ENCODE peak calls at places on chromosomes 7 and 10, in seven cellular contexts. P is cardiac fibroblast, Z is heart right ventricle, X is pancreas, D is BJ, Y is bronchial epithelial cell, C is psoas muscle. W is an unnamed sample.

GRCh38 chr7:20198295-20198694 is 18.9 kb downstream of the MACC1 start:
- DNase-seq in P (no peak), Z (no peak), X (no peak), D (no peak), Y (no peak), C (no peak), W (no peak)

GRCh38 chr10:126521354-126521753 is 133.1 kb upstream of the ADAM12 start:
- DNase-seq in P (peak), Z (no peak), X (no peak), D (no peak), Y (peak), C (no peak), W (no peak)

GRCh38 chr10:105714728-105715127 is 1073.6 kb downstream of the SORCS3 start:
- DNase-seq in P (no peak), Z (no peak), X (no peak), D (no peak), Y (no peak), C (no peak), W (no peak)

GRCh38 chr7:70134029-70134445 is 535.8 kb downstream of the AUTS2 start:
- DNase-seq in P (no peak), Z (no peak), X (no peak), D (no peak), Y (peak), C (no peak), W (no peak)

GRCh38 chr7:81685263-81685868 is 84.5 kb downstream of the HGF start:
- DNase-seq in P (no peak), Z (no peak), X (no peak), D (no peak), Y (no peak), C (no peak), W (peak)

GRCh38 chr7:102469351-102469971 is 4.7 kb downstream of the LRWD1 start:
- DNase-seq in P (no peak), Z (no peak), X (peak), D (no peak), Y (no peak), C (peak), W (no peak)

GRCh38 chr7:10022957-10023356 is 950.7 kb upstream of the PHF14 start:
- DNase-seq in P (no peak), Z (no peak), X (no peak), D (no peak), Y (peak), C (no peak), W (peak)

GRCh38 chr7:91164948-91165845 is 99.0 kb upstream of the FZD1 start:
- DNase-seq in P (peak), Z (no peak), X (no peak), D (peak), Y (peak), C (no peak), W (peak)

GRCh38 chr10:26367771-26368170 is 70.4 kb upstream of the APBB1IP start:
- DNase-seq in P (peak), Z (no peak), X (no peak), D (no peak), Y (peak), C (no peak), W (peak)

GRCh38 chr7:52507546-52507945 is 527.9 kb upstream of the POM121L12 start:
- DNase-seq in P (no peak), Z (no peak), X (no peak), D (no peak), Y (no peak), C (no peak), W (no peak)

GRCh38 chr7:134175724-134176350 is 48.7 kb downstream of the LRGUK start:
- DNase-seq in P (no peak), Z (no peak), X (no peak), D (peak), Y (no peak), C (no peak), W (no peak)

GRCh38 chr10:126158537-126158936 is 229.7 kb downstream of the ADAM12 start:
- DNase-seq in P (no peak), Z (no peak), X (no peak), D (no peak), Y (no peak), C (no peak), W (no peak)

DNA sequence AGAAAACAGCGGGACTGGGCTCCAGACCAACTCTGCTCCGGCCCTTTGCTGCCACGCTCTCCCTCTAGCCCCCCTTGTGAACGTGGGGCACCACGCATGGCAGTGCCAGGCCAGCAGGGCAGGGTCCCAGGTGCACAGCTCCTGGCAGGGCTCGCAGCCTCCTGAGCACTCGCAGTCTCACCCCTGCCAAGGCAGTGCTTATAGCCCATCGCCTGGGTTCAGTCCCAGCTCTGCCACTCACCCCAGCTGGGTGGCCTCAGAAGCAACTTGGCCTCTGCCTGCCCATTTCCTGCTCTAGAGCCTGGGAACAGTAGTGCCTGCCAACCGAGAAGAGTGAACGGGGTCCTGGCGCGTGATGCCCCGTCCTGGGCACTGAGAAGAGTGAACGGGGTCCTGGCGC is 36.3 kb downstream of the CFAP46 start:
- DNase-seq in P (no peak), Z (no peak), X (no peak), D (no peak), Y (no peak), C (peak), W (no peak)
- TF ChIP-seq CTCF in P (no peak), Z (no peak), X (no peak), D (no peak), Y (no peak), C (no peak), W (no peak)

DNA sequence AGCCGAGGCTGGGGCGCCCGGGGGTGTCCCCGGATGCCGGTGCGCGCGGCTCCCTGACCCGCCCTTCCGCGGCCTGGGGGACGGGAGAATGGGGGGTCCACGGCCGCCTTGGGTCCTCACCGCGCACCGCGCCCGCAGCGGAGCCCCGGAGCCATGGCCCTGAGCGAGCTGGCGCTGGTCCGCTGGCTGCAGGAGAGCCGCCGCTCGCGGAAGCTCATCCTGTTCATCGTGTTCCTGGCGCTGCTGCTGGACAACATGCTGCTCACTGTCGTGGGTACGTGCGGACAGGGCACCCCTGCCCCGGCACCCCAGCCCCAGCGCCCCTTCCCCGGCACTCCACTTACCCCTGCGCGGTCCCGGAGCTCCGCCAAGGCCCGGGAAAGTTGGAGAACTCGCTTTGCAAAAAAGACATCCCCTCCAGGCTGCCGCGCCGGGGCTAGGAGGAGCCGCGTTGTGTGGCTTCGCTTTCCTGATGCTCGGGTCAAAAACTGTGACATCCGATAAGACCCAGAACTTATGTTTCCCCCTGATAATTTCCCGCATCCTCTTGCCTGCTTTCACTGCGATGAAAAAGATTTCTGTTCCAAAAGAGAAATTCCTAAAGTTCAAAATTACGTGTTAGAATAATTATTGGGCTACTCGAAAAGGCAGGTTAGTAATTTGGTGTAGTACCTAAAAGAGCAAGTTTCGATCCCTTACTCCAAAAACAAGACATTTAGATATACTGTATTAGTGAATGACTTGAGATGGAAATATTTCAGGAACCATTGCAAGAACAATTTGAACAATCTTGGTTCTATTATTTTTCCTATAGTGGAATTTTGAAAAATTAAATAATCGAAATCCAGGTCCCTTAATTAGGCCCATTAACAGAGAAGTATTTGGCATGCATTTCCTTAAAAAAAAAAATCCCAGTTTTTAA is 888 bp downstream of the SLC18A2 start:
- DNase-seq in P (no peak), Z (no peak), X (no peak), D (no peak), Y (no peak), C (no peak), W (no peak)
- H3K4me3 ChIP-seq in P (no peak), Z (no peak), X (peak), D (no peak), Y (no peak), C (no peak), W (no peak)

DNA sequence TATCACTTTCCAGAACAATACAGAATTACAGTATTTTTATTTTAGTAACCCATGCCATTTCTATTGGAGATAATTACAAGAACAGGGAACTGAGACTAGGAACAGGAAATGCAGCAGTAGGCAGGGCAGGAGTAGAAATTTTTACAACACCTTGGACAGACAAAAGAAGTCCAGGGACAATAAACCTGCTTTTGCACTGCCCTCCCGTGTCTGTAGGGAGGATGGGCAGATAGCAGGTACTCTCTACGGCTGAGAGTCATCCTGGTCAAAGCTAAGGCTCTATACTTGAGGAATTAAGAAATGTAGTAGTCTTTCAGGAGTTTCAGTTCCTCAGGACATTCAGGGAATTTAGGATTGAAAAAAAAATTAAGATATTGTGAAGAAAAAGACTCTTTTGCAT is 63.4 kb downstream of the VAX1 start:
- DNase-seq in P (no peak), Z (no peak), X (no peak), D (no peak), Y (peak), C (no peak), W (no peak)
- TF ChIP-seq CTCF in P (no peak), Z (no peak), X (no peak), D (no peak), Y (peak), C (no peak), W (no peak)

GRCh38 chr10:101130984-101131961 is at the start of gene TLX1:
- DNase-seq in P (no peak), Z (peak), X (no peak), D (no peak), Y (no peak), C (no peak), W (no peak)
- H3K4me3 ChIP-seq in P (no peak), Z (peak), X (peak), D (no peak), Y (no peak), C (peak), W (no peak)

GRCh38 chr7:22255342-22255741 is 101.6 kb downstream of the RAPGEF5 start:
- DNase-seq in P (no peak), Z (no peak), X (peak), D (no peak), Y (no peak), C (no peak), W (no peak)

GRCh38 chr7:22255834-22256233 is 101.1 kb downstream of the RAPGEF5 start:
- DNase-seq in P (no peak), Z (no peak), X (peak), D (no peak), Y (no peak), C (no peak), W (no peak)

GRCh38 chr7:22251906-22252495 is 105.0 kb downstream of the RAPGEF5 start:
- DNase-seq in P (no peak), Z (no peak), X (no peak), D (no peak), Y (no peak), C (no peak), W (no peak)

GRCh38 chr7:22252886-22253536 is 103.9 kb downstream of the RAPGEF5 start:
- DNase-seq in P (no peak), Z (no peak), X (no peak), D (no peak), Y (no peak), C (no peak), W (no peak)

DNA sequence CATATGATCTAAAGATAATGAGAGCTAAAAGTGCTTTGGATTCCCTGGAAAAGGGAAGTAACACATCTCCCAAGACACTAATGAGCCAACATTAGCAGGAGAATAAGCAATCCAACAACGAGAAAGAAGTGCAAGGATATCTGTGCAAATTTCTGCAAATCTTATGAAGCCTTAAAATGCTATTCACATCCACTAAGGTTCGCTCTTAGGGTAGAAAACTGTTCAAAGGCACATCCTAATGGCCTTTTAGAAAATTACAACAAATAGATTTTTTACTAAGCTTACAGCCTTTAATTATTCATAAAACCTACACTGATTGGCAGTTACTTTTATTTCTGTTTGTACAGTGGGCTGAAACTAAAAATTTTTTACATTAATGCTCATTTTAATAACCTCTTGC is 100.3 kb downstream of the RAPGEF5 start:
- DNase-seq in P (peak), Z (no peak), X (no peak), D (no peak), Y (no peak), C (no peak), W (no peak)
- TF ChIP-seq CTCF in P (no peak), Z (peak), X (no peak), D (no peak), Y (no peak), C (peak), W (no peak)

DNA sequence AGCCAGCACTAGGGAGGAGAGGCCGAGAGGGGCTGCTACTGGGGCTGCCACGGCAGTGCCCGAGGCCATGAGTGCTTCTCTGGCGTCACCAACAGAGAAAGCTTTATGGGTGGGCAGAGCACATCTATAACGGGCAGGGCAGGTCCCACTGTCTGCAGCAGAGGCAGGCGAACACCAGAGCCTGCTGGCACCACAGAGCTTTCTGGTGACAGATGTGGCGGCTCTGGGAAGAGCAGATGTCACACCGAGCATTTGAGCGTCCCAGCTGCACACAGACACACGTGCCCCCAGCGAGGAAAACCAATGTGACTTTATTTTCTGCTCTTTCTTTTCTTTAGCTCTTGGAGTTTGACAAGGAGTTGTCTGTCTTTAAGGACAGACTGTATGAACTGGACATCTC is 20.5 kb downstream of the NKX6-2 start:
- DNase-seq in P (no peak), Z (no peak), X (no peak), D (no peak), Y (no peak), C (no peak), W (no peak)
- H3K4me3 ChIP-seq in P (no peak), Z (no peak), X (no peak), D (no peak), Y (no peak), C (no peak), W (no peak)

DNA sequence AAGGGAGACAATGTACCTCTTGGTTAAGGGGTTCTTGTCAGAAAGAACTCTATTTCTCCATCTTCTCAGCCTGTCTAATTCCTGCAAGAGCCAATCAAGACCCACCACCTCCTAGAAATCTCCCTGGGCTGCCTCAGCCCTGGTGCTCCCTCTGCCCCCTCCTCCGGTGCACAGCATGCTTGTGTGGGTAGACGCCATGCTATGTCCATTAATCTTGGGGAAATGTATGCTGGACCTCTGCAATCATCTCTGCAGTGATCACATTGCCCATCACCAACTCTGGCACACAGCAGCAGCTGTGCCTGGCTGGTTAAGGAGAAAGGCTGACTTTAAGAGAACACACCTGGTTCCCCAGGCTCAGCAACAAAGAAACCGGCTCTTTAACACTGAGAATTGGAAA is 37.3 kb downstream of the SH3PXD2A start:
- DNase-seq in P (no peak), Z (no peak), X (no peak), D (no peak), Y (no peak), C (peak), W (no peak)
- TF ChIP-seq CTCF in P (no peak), Z (no peak), X (no peak), D (no peak), Y (no peak), C (no peak), W (no peak)

GRCh38 chr7:155002411-155003214 is at the start of gene PAXIP1:
- DNase-seq in P (no peak), Z (peak), X (peak), D (no peak), Y (no peak), C (peak), W (peak)

GRCh38 chr7:155003215-155003999 is 483 bp upstream of the PAXIP1 start:
- DNase-seq in P (peak), Z (peak), X (peak), D (no peak), Y (peak), C (peak), W (peak)

GRCh38 chr7:155001756-155002410 is 1.0 kb downstream of the PAXIP1 start:
- DNase-seq in P (peak), Z (no peak), X (no peak), D (no peak), Y (no peak), C (no peak), W (peak)

GRCh38 chr7:154998481-154998880 is 4.4 kb downstream of the PAXIP1 start:
- DNase-seq in P (no peak), Z (no peak), X (no peak), D (no peak), Y (no peak), C (no peak), W (no peak)

DNA sequence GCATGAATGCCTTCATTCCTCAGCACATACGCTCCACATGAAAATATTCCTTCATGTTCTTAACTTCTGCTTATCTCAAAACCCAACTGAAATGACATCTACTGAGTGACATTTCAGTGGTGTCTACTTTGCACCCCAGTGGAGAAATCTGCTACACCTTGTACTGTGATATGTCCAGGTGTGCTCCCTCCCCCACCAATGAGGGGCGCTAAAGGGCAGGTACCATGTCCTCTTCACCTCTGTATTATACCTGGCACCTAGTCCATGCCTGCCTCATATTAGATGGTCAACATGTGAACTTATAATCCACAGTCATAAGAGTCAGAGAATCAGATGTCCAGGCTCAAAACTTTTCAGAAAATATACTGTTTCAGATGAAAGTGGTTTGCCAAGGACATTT is 2.1 kb downstream of the PAXIP1 start:
- DNase-seq in P (no peak), Z (no peak), X (peak), D (no peak), Y (no peak), C (no peak), W (no peak)
- H3K4me3 ChIP-seq in P (no peak), Z (no peak), X (no peak), D (no peak), Y (no peak), C (no peak), W (no peak)

GRCh38 chr10:62270020-62270419 is 1.4 kb upstream of the RTKN2 start:
- DNase-seq in P (no peak), Z (no peak), X (no peak), D (no peak), Y (no peak), C (no peak), W (no peak)

GRCh38 chr10:62266611-62267010 is 2.0 kb downstream of the RTKN2 start:
- DNase-seq in P (no peak), Z (no peak), X (no peak), D (no peak), Y (peak), C (no peak), W (no peak)

GRCh38 chr10:62268027-62268398 is 631 bp downstream of the RTKN2 start:
- DNase-seq in P (no peak), Z (no peak), X (no peak), D (no peak), Y (no peak), C (peak), W (no peak)

GRCh38 chr10:62266147-62266546 is 2.5 kb downstream of the RTKN2 start:
- DNase-seq in P (no peak), Z (no peak), X (no peak), D (no peak), Y (peak), C (no peak), W (no peak)

GRCh38 chr10:62268399-62269076 is at the start of gene RTKN2:
- DNase-seq in P (peak), Z (peak), X (peak), D (peak), Y (peak), C (peak), W (peak)
- TF ChIP-seq CTCF in P (no peak), Z (no peak), X (no peak), D (no peak), Y (no peak), C (no peak), W (no peak)